ENCODE peak calls at places on chromosomes 2 and 18, in five cellular contexts. A is Calu3, Z is lower lobe of right lung, Q is colonic mucosa, O is AG04450. S is an unnamed sample.

GRCh38 chr2:85797263-85797660 is 43.5 kb downstream of the ATOH8 start:
- DNase-seq in A (no peak), Z (no peak), Q (no peak), O (no peak), S (no peak)

GRCh38 chr2:54597153-54597827 is 126.2 kb upstream of the EML6 start:
- DNase-seq in A (no peak), Z (no peak), Q (peak; percentile 79), O (no peak), S (no peak)

GRCh38 chr18:74251297-74252031 is 40.3 kb downstream of the CYB5A start:
- DNase-seq in A (peak; percentile 17), Z (no peak), Q (no peak), O (no peak), S (no peak)

GRCh38 chr2:231167745-231168459 is 30.5 kb upstream of the ARMC9 start:
- DNase-seq in A (no peak), Z (no peak), Q (no peak), O (no peak), S (no peak)

GRCh38 chr2:105858868-105859693 is 114.4 kb downstream of the NCK2 start:
- DNase-seq in A (no peak), Z (no peak), Q (no peak), O (no peak), S (no peak)

GRCh38 chr2:237290249-237290648 is 123.7 kb downstream of the COL6A3 start:
- DNase-seq in A (no peak), Z (peak; percentile 70), Q (peak; percentile 55), O (no peak), S (no peak)

GRCh38 chr2:45964226-45964841 is 312.9 kb downstream of the PRKCE start:
- DNase-seq in A (peak; percentile 96), Z (peak; percentile 63), Q (peak; percentile 96), O (peak; percentile 55), S (no peak)

GRCh38 chr2:56687169-56687568 is 503.4 kb downstream of the CCDC85A start:
- DNase-seq in A (no peak), Z (no peak), Q (no peak), O (no peak), S (no peak)

GRCh38 chr2:75587954-75588587 is 27.3 kb upstream of the EVA1A start:
- DNase-seq in A (no peak), Z (no peak), Q (no peak), O (peak; percentile 69), S (no peak)

GRCh38 chr2:45992021-45992745 is 305.0 kb upstream of the EPAS1 start:
- DNase-seq in A (peak; percentile 39), Z (peak; percentile 61), Q (peak; percentile 84), O (no peak), S (no peak)

GRCh38 chr2:144099746-144100438 is 420.0 kb downstream of the ZEB2 start:
- DNase-seq in A (no peak), Z (no peak), Q (no peak), O (peak; percentile 91), S (no peak)

GRCh38 chr2:39855856-39856255 is 76.8 kb upstream of the THUMPD2 start:
- DNase-seq in A (no peak), Z (no peak), Q (no peak), O (no peak), S (no peak)

GRCh38 chr2:241770185-241770935 is 6.3 kb upstream of the GAL3ST2 start:
- DNase-seq in A (no peak), Z (no peak), Q (no peak), O (no peak), S (no peak)

GRCh38 chr2:200056105-200056504 is 100.7 kb downstream of the MAIP1 start:
- DNase-seq in A (no peak), Z (no peak), Q (no peak), O (no peak), S (no peak)

GRCh38 chr2:200713704-200714064 is 98.0 kb upstream of the BZW1 start:
- DNase-seq in A (no peak), Z (no peak), Q (no peak), O (no peak), S (no peak)

GRCh38 chr18:22432672-22433137 is 15.0 kb upstream of the CTAGE1 start:
- DNase-seq in A (peak; percentile 78), Z (no peak), Q (peak; percentile 69), O (peak; percentile 78), S (no peak)

GRCh38 chr2:160613466-160614153 is 120.0 kb upstream of the RBMS1 start:
- DNase-seq in A (no peak), Z (no peak), Q (no peak), O (peak; percentile 27), S (no peak)

GRCh38 chr2:237320801-237321563 is 93.0 kb downstream of the COL6A3 start:
- DNase-seq in A (no peak), Z (no peak), Q (no peak), O (no peak), S (no peak)

GRCh38 chr18:48949051-48949605 is 1.6 kb downstream of the SMAD7 start:
- DNase-seq in A (peak; percentile 52), Z (peak; percentile 73), Q (peak; percentile 86), O (no peak), S (no peak)

GRCh38 chr18:48540329-48541025 is 1.6 kb downstream of the CTIF start:
- DNase-seq in A (peak; percentile 73), Z (peak; percentile 83), Q (peak; percentile 84), O (no peak), S (peak; percentile 68)

GRCh38 chr2:12761109-12761508 is 44.4 kb downstream of the TRIB2 start:
- DNase-seq in A (no peak), Z (no peak), Q (no peak), O (no peak), S (no peak)

DNA sequence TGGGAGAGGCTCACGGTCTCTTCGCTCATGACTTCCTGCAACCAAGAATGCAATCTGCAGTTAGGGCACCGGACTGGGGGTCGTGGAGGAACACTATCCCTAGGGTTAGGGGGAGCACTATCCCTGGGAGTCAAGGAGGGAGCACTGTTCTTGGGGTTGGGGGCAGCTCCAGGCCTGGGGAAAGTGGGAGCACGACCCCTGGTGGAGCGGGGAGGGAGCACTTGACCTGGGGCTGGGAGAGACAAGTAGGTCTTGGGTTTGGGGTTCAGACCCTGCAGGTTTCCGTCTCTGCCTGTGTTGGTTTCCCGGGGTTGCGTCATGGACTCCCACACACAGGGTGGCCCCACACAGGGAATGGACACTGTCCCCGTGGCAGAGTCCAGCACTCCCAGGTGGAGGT is 133.6 kb downstream of the TPO start:
- DNase-seq in A (no peak), Z (no peak), Q (no peak), O (no peak), S (no peak)
- TF ChIP-seq CTCF in A (no peak), Z (no peak), Q (no peak), O (peak; percentile 33), S (no peak)

DNA sequence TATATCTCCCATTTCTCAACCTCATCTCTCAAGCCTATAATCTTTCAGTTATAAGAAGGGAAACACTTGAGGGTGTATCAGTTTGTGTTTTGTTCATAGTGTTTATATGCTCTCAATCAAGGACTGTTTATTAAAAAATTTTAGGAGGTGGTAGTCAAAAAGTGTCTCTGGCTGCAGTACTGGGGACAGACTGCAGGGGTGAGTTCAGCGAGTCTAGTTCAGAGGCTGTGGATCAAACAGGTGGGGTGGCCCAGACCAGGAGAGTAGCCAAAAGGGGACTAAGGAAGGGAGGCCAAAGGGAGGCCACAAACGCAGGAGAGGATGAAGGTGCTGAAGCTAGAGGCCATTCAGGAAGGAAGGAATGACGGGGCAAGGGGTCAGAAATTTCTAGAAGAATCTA is 136.3 kb downstream of the MSH2 start:
- DNase-seq in A (no peak), Z (no peak), Q (no peak), O (no peak), S (no peak)
- TF ChIP-seq CTCF in A (no peak), Z (no peak), Q (no peak), O (peak; percentile 33), S (peak; percentile 39)

DNA sequence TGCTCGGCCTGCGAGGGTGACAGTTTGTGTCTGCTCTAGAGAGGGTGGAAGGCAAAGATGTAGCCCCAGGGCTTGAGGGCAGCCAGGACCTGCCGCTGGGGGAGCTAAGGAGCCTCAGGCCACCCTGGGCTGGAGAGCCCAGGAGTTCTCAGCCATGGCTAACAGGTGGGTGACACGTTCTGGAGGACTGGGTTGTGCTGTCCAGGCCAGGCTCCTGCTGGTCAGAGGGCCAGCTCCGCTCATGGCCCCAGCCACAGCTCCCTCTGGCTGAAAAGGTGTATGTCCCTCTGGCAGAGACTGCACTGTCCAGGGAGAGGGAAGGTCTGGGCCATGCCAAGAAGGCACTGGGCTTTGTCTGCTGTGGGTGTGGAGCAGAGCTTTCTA is 19.2 kb downstream of the TMEM185B start:
- DNase-seq in A (no peak), Z (no peak), Q (no peak), O (no peak), S (no peak)
- TF ChIP-seq CTCF in A (no peak), Z (no peak), Q (no peak), O (no peak), S (no peak)

DNA sequence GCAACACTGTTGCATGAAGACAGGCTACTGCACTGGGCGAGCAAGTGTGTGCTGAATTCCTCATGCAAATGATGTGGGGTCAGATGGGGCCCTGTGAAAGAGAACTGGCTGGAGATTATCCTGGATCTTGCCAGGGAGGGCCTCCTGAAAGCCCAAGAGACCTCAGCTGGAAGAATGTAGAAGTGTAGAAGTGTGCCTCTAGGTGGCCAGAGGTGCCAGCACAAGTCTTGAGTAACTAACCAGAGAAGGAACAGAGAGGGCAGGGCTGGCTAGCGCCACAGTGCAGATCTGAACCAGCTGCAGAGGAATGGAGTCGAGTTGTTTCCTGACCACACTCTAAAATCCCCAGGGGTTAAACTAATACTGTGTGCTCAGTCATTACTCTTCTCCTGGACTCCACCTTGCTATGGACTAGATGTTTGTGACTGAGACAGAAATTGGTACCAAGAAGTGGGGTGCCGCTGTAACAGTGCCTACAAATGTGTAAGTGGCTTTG is 399.3 kb downstream of the LRATD1 start:
- DNase-seq in A (no peak), Z (no peak), Q (no peak), O (no peak), S (no peak)
- TF ChIP-seq CTCF in A (no peak), Z (no peak), Q (no peak), O (no peak), S (no peak)

DNA sequence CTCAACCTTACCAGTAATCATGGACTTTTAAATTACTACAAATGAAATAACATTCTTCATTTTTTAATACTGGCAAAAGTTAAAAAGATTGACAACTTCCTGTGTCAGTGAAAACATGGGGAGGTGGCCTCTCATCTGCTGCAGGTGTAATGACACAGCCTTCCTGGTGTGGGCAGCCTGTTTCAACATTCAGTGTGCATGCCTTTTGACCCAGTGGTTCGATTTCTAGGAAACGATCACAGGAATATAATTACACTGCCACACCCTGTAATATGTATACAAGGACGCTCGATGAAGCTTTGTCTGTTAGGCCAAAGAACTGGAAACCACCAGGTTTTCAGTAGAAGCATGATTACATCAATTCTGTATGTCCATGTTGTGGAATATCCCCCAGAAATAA is 68.7 kb downstream of the MTHFD2 start:
- DNase-seq in A (peak; percentile 67), Z (no peak), Q (peak; percentile 83), O (no peak), S (no peak)
- TF ChIP-seq CTCF in A (no peak), Z (peak; percentile 50), Q (peak; percentile 68), O (no peak), S (no peak)

GRCh38 chr2:172232638-172233253 is 130.0 kb upstream of the DLX2 start:
- DNase-seq in A (no peak), Z (no peak), Q (no peak), O (no peak), S (no peak)

GRCh38 chr2:172233947-172234715 is 131.4 kb upstream of the DLX2 start:
- DNase-seq in A (no peak), Z (no peak), Q (peak; percentile 41), O (no peak), S (no peak)

GRCh38 chr2:172231508-172231907 is 128.8 kb upstream of the DLX2 start:
- DNase-seq in A (no peak), Z (no peak), Q (no peak), O (no peak), S (no peak)

GRCh38 chr2:172230783-172231446 is 128.2 kb upstream of the DLX2 start:
- DNase-seq in A (no peak), Z (no peak), Q (no peak), O (no peak), S (no peak)

GRCh38 chr2:172234716-172235661 is 132.3 kb upstream of the DLX2 start:
- DNase-seq in A (no peak), Z (no peak), Q (peak; percentile 75), O (no peak), S (no peak)
- TF ChIP-seq CTCF in A (no peak), Z (no peak), Q (no peak), O (no peak), S (no peak)